ENCODE peak calls at places on chromosomes 2 and 18, in eight cellular contexts. E is kidney; F is naive thymus-derived CD4-positive, alpha-beta T cell; V is CD4-positive, alpha-beta memory T cell; K is GM23248; U is mucosa of descending colon; C is aorta; N is body of pancreas. R is an unnamed sample.
A peak's percentile ranks its signal among the peaks of the same experiment; 100 is the strongest.

GRCh38 chr2:191166111-191166755 is 15.4 kb upstream of the STAT4 start:
- DNase-seq in E (no peak), F (no peak), V (no peak), K (peak; percentile 36), U (no peak), C (no peak), N (no peak), R (no peak)

GRCh38 chr18:26089247-26090129 is 925 bp downstream of the SS18 start:
- DNase-seq in E (no peak), F (peak; percentile 7), V (peak; percentile 22), K (peak; percentile 60), U (peak; percentile 24), C (no peak), N (no peak), R (peak; percentile 36)

GRCh38 chr2:149490296-149490695 is 97.3 kb downstream of the MMADHC start:
- DNase-seq in E (no peak), F (no peak), V (no peak), K (peak; percentile 48), U (no peak), C (no peak), N (no peak), R (no peak)

GRCh38 chr2:240595381-240596079 is 9.0 kb downstream of the CAPN10 start:
- DNase-seq in E (peak; percentile 55), F (peak; percentile 17), V (peak; percentile 15), K (peak; percentile 31), U (no peak), C (peak; percentile 46), N (no peak), R (peak; percentile 72)

GRCh38 chr2:4445821-4446220 is 742.4 kb downstream of the DCDC2C start:
- DNase-seq in E (no peak), F (no peak), V (no peak), K (no peak), U (no peak), C (no peak), N (peak; percentile 14), R (no peak)

GRCh38 chr2:169715379-169716228 is 18.0 kb upstream of the KLHL23 start:
- DNase-seq in E (no peak), F (no peak), V (no peak), K (peak; percentile 36), U (peak; percentile 90), C (no peak), N (peak; percentile 83), R (no peak)

GRCh38 chr2:37671013-37671815 is at the start of gene CDC42EP3:
- DNase-seq in E (peak; percentile 91), F (peak; percentile 47), V (peak; percentile 60), K (peak; percentile 79), U (peak; percentile 78), C (peak; percentile 75), N (peak; percentile 84), R (peak; percentile 63)

GRCh38 chr2:137252934-137253333 is 487.6 kb downstream of the THSD7B start:
- DNase-seq in E (no peak), F (no peak), V (no peak), K (peak; percentile 60), U (no peak), C (no peak), N (no peak), R (no peak)

GRCh38 chr2:237494066-237494465 is 7.0 kb downstream of the MLPH start:
- DNase-seq in E (peak; percentile 35), F (no peak), V (no peak), K (no peak), U (no peak), C (no peak), N (no peak), R (no peak)

GRCh38 chr2:11387831-11388230 is 43.4 kb upstream of the ROCK2 start:
- DNase-seq in E (no peak), F (no peak), V (no peak), K (no peak), U (peak; percentile 60), C (no peak), N (peak; percentile 61), R (no peak)

GRCh38 chr18:22639026-22639463 is 221.3 kb upstream of the CTAGE1 start:
- DNase-seq in E (no peak), F (no peak), V (no peak), K (peak; percentile 73), U (no peak), C (no peak), N (no peak), R (no peak)

GRCh38 chr2:96679843-96680242 is 37.3 kb downstream of the FER1L5 start:
- DNase-seq in E (no peak), F (no peak), V (no peak), K (no peak), U (peak; percentile 10), C (no peak), N (peak; percentile 74), R (no peak)

GRCh38 chr2:16336916-16337315 is 328.7 kb downstream of the CYRIA start:
- DNase-seq in E (no peak), F (no peak), V (no peak), K (no peak), U (no peak), C (no peak), N (no peak), R (no peak)

GRCh38 chr2:69693472-69694450 is 48.2 kb upstream of the ANXA4 start:
- DNase-seq in E (no peak), F (peak; percentile 87), V (peak; percentile 85), K (no peak), U (peak; percentile 44), C (no peak), N (no peak), R (no peak)

GRCh38 chr2:224922142-224922727 is 120.0 kb downstream of the DOCK10 start:
- DNase-seq in E (no peak), F (no peak), V (no peak), K (no peak), U (no peak), C (no peak), N (no peak), R (no peak)

GRCh38 chr2:230921806-230922595 is 3.0 kb downstream of the GPR55 start:
- DNase-seq in E (no peak), F (no peak), V (no peak), K (no peak), U (no peak), C (no peak), N (no peak), R (no peak)

GRCh38 chr2:233486778-233487552 is 79.6 kb downstream of the USP40 start:
- DNase-seq in E (peak; percentile 51), F (no peak), V (no peak), K (peak; percentile 78), U (no peak), C (no peak), N (no peak), R (no peak)

GRCh38 chr2:10310489-10310888 is 7.8 kb downstream of the HPCAL1 start:
- DNase-seq in E (no peak), F (no peak), V (no peak), K (no peak), U (no peak), C (no peak), N (no peak), R (no peak)

GRCh38 chr18:7585272-7585670 is 18.2 kb downstream of the PTPRM start:
- DNase-seq in E (no peak), F (no peak), V (no peak), K (no peak), U (no peak), C (no peak), N (no peak), R (no peak)

GRCh38 chr2:30716117-30716900 is 90.9 kb downstream of the CAPN13 start:
- DNase-seq in E (no peak), F (no peak), V (no peak), K (no peak), U (no peak), C (no peak), N (peak; percentile 31), R (no peak)

GRCh38 chr18:76874643-76875389 is 52.5 kb downstream of the ZNF236 start:
- DNase-seq in E (no peak), F (no peak), V (peak; percentile 48), K (no peak), U (no peak), C (no peak), N (peak; percentile 20), R (no peak)

DNA sequence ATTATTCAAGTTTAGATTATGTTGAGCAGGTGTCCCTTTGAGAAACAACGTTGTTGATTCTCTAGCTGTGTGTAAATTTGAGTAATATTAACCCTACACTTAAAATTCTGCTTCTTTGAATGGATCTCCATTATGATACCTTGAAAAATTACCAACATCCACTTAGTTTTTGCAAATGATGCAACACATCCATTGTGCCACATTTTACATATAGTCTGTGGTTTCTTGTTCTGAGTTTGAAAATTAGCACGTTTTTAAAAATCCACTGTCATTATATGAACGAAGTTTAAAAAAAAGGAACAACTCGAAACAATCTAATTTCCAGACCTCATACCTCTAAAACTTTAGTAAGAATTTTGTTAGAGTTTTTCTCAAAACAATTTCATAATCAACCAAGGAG is 37.7 kb downstream of the PIK3C3 start:
- DNase-seq in E (no peak), F (no peak), V (no peak), K (no peak), U (no peak), C (no peak), N (no peak), R (no peak)
- H3K36me3 ChIP-seq in E (peaks cover 32% of the 10 kb centered on the region), F (no peaks in the 10 kb centered on the region), V (peaks cover 28% of the 10 kb centered on the region), K (peaks cover 72% of the 10 kb centered on the region), U (no peaks in the 10 kb centered on the region), C (peaks cover 3% of the 10 kb centered on the region), N (peaks cover 10% of the 10 kb centered on the region), R (peaks cover 8% of the 10 kb centered on the region)

DNA sequence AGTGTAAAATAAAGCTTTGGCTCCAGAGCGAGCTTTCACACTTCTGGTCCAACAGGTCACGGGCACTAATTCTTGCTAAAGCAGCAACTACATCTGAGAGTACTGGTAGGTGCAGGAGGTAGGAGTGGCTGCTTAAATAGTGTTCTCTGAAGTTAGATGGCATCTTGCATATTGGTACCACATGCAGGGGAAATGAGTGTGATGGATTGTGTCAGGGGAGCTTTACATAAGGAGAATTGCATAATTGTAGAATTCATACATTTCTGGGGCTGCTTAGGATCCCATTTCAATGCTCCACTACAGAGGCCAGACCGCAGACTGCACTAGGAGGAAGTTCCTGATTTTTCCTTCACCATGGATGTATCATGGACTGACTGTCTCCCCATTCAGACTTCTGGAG is 105.6 kb upstream of the RASGRP3 start:
- DNase-seq in E (no peak), F (no peak), V (no peak), K (no peak), U (no peak), C (no peak), N (no peak), R (no peak)
- H3K36me3 ChIP-seq in E (no peaks in the 10 kb centered on the region), F (no peaks in the 10 kb centered on the region), V (no peaks in the 10 kb centered on the region), K (peaks cover 3% of the 10 kb centered on the region), U (no peaks in the 10 kb centered on the region), C (peaks cover 6% of the 10 kb centered on the region), N (no peaks in the 10 kb centered on the region), R (no peaks in the 10 kb centered on the region)

DNA sequence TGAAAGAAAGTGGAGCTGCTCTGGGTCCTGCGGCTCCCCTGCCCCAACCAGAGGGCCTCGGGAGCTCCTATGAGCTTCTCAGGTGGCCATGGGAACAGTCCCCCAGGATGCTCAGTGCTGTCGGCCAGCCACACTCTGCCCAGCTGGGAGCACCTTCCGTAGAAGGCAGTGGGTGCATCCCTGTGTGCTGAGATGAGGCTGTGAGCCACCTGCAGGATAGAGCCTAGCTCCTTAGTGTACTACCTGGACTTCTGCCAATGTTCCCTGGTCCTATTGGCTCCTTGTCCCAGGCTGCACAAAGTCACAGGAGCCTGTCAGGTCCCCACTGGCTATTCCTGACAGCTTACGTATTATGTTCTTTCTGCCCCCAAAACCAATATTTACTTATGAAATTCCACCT is 16.1 kb downstream of the PRELID3A start:
- DNase-seq in E (no peak), F (no peak), V (no peak), K (no peak), U (no peak), C (no peak), N (peak; percentile 30), R (no peak)
- H3K36me3 ChIP-seq in E (no peaks in the 10 kb centered on the region), F (no peaks in the 10 kb centered on the region), V (no peaks in the 10 kb centered on the region), K (peaks cover 10% of the 10 kb centered on the region), U (no peaks in the 10 kb centered on the region), C (no peaks in the 10 kb centered on the region), N (no peaks in the 10 kb centered on the region), R (peaks cover 34% of the 10 kb centered on the region)

GRCh38 chr2:43569921-43570320 is 25.9 kb downstream of the THADA start:
- DNase-seq in E (no peak), F (no peak), V (no peak), K (no peak), U (no peak), C (no peak), N (no peak), R (no peak)
- H3K36me3 ChIP-seq in E (peaks cover 36% of the 10 kb centered on the region), F (peaks cover 9% of the 10 kb centered on the region), V (peaks cover 42% of the 10 kb centered on the region), K (peaks cover 40% of the 10 kb centered on the region), U (peaks cover 4% of the 10 kb centered on the region), C (peaks cover 10% of the 10 kb centered on the region), N (peaks cover 19% of the 10 kb centered on the region), R (peaks cover 31% of the 10 kb centered on the region)

R was measured in HAP-1.